ENCODE peak calls at places on chromosomes 11 and 22, in five cellular contexts. B is stimulated activated naive CD4-positive, alpha-beta T cell treated with Interleukin-2 at 50 U/mL for 16 hours; V is hippocampal formation; L is Right ventricle myocardium superior; U is cardiac fibroblast. W is an unnamed sample.

GRCh38 chr22:19357270-19358105 is 66.0 kb upstream of the CLTCL1 start:
- DNase-seq in B (no peak), V (peak), L (no peak), U (no peak), W (no peak)

GRCh38 chr22:20881231-20881630 is 22.4 kb downstream of the SNAP29 start:
- DNase-seq in B (no peak), V (no peak), L (no peak), U (no peak), W (no peak)

GRCh38 chr11:69536406-69536805 is 54.9 kb downstream of the LINC01488 start:
- DNase-seq in B (no peak), V (no peak), L (no peak), U (no peak), W (no peak)

GRCh38 chr11:115930886-115931537 is 426.8 kb upstream of the CADM1 start:
- DNase-seq in B (no peak), V (no peak), L (no peak), U (no peak), W (no peak)

GRCh38 chr22:44913198-44913983 is 96.4 kb downstream of the PHF21B start:
- DNase-seq in B (no peak), V (no peak), L (no peak), U (no peak), W (no peak)

GRCh38 chr22:40196628-40197027 is 18.9 kb downstream of the TNRC6B start:
- DNase-seq in B (peak), V (no peak), L (no peak), U (peak), W (peak)

GRCh38 chr11:34641981-34642380 is 21.1 kb downstream of the EHF start:
- DNase-seq in B (no peak), V (no peak), L (no peak), U (no peak), W (no peak)

GRCh38 chr11:19368726-19369364 is 128.1 kb upstream of the E2F8 start:
- DNase-seq in B (no peak), V (no peak), L (no peak), U (peak), W (no peak)

W was measured in keratinocyte.